ENCODE peak calls at places on chromosomes 12 and 14, in five cellular contexts. P is IMR-90, Y is GM12878, O is A549, V is K562. Q is an unnamed sample.

GRCh38 chr12:48023386-48023785 is 19.1 kb upstream of the COL2A1 start:
- DNase-seq in P (no peak), O (no peak), V (no peak), Y (no peak), Q (no peak)

GRCh38 chr12:124740691-124741137 is 123.0 kb downstream of the SCARB1 start:
- DNase-seq in P (peak), O (no peak), V (no peak), Y (no peak), Q (peak)

GRCh38 chr12:27539191-27539631 is 15.2 kb downstream of the PPFIBP1 start:
- DNase-seq in O (no peak), P (peak), V (no peak), Y (no peak), Q (no peak)

GRCh38 chr14:103679351-103679750 is 35.9 kb downstream of the XRCC3 start:
- DNase-seq in V (no peak), Y (peak), P (no peak), O (peak), Q (peak)

GRCh38 chr12:54631988-54632728 is 2.5 kb downstream of the LACRT start:
- DNase-seq in Y (no peak), O (no peak), V (peak), P (no peak), Q (no peak)

GRCh38 chr14:94449930-94450329 is 2.7 kb downstream of the SERPINA11 start:
- DNase-seq in P (no peak), O (no peak), V (no peak), Y (no peak), Q (no peak)

GRCh38 chr12:108532061-108532848 is 17.2 kb downstream of the FICD start:
- DNase-seq in V (no peak), P (no peak), Y (no peak), O (no peak), Q (no peak)

GRCh38 chr14:105528859-105529505 is 2.6 kb downstream of the TMEM121 start:
- DNase-seq in Y (no peak), O (no peak), P (no peak), V (no peak), Q (no peak)

GRCh38 chr12:109435428-109436180 is 41.5 kb downstream of the KCTD10 start:
- DNase-seq in V (no peak), Y (no peak), O (no peak), P (no peak), Q (no peak)

GRCh38 chr12:118013283-118013682 is 3.2 kb upstream of the RFC5 start:
- DNase-seq in Y (no peak), O (no peak), P (no peak), V (no peak), Q (no peak)

GRCh38 chr12:98738002-98738401 is 92.9 kb downstream of the APAF1 start:
- DNase-seq in P (peak), Y (no peak), V (no peak), O (no peak), Q (no peak)

GRCh38 chr14:75399819-75400678 is 27.8 kb upstream of the JDP2 start:
- DNase-seq in Y (no peak), O (peak), V (no peak), P (no peak), Q (no peak)

GRCh38 chr14:25046301-25046943 is 3.5 kb downstream of the STXBP6 start:
- DNase-seq in P (peak), O (no peak), Y (no peak), V (no peak), Q (no peak)

GRCh38 chr12:126492181-126492580 is 1426.9 kb downstream of the AACS start:
- DNase-seq in P (no peak), V (no peak), O (no peak), Y (no peak), Q (no peak)

GRCh38 chr12:115507951-115508722 is 769.4 kb downstream of the MED13L start:
- DNase-seq in O (no peak), P (no peak), Y (no peak), V (no peak), Q (peak)

GRCh38 chr12:53952871-53953734 is 1.6 kb upstream of the HOXC12 start:
- DNase-seq in Y (no peak), O (peak), V (no peak), P (no peak), Q (peak)

GRCh38 chr14:31449971-31450610 is 7.2 kb downstream of the DTD2 start:
- DNase-seq in O (peak), Y (no peak), V (peak), P (peak), Q (peak)

GRCh38 chr12:52141306-52141705 is 50.5 kb downstream of the KRT80 start:
- DNase-seq in V (peak), P (no peak), O (no peak), Y (no peak), Q (no peak)

GRCh38 chr12:52139579-52140062 is 52.2 kb downstream of the KRT80 start:
- DNase-seq in V (peak), Y (no peak), P (peak), O (peak), Q (no peak)

GRCh38 chr12:52142431-52142830 is 49.4 kb downstream of the KRT80 start:
- DNase-seq in V (no peak), P (no peak), Y (no peak), O (no peak), Q (no peak)

GRCh38 chr12:52139147-52139546 is 52.7 kb downstream of the KRT80 start:
- DNase-seq in Y (no peak), V (no peak), P (no peak), O (no peak), Q (no peak)

DNA sequence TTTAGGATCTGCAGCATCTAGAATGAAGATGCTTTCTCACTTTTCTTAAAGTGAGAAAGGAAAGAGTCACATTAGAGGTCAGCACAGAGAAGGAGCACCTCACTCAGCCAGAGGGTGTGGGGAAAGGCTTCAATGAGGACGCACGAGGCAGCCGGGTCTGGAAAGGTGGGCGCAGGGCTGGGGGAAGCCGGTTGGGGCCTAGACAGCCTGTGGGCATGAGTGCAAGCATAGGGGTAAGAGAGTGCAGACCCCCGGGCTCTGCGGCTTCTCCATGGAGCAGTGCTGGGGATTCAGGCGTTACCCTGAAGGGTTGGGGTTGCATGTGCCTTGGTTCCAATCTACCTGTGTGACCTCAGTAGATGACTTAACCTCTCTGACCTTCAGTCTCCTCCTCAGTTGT is 49.9 kb downstream of the KRT80 start:
- DNase-seq in V (no peak), Y (no peak), O (no peak), P (no peak), Q (no peak)
- TF ChIP-seq RAD21 in V (no peak), Y (no peak), O (no peak), P (no peak), Q (no peak)

DNA sequence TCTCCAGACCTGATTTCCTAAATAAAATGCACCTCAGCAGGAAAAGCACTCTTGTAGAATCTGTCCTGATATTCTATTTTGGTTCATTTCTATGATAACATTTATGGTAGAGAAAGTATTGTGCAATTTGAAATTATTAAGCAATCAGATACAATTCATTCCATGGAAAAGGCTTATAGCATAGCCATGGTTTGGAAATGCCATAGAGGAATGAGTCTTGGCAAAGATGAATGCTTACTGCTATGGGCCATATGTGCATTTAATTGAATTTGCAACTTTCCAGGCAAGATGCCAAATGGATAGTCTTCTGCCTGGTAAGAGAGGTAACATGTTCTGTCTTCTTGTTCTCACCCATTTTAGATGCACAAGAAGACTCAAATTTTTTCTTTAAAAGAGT is 212.4 kb upstream of the SLC16A7 start:
- DNase-seq in P (peak), Y (no peak), V (no peak), O (no peak), Q (no peak)
- TF ChIP-seq RAD21 in P (no peak), Y (no peak), V (no peak), O (no peak), Q (no peak)

DNA sequence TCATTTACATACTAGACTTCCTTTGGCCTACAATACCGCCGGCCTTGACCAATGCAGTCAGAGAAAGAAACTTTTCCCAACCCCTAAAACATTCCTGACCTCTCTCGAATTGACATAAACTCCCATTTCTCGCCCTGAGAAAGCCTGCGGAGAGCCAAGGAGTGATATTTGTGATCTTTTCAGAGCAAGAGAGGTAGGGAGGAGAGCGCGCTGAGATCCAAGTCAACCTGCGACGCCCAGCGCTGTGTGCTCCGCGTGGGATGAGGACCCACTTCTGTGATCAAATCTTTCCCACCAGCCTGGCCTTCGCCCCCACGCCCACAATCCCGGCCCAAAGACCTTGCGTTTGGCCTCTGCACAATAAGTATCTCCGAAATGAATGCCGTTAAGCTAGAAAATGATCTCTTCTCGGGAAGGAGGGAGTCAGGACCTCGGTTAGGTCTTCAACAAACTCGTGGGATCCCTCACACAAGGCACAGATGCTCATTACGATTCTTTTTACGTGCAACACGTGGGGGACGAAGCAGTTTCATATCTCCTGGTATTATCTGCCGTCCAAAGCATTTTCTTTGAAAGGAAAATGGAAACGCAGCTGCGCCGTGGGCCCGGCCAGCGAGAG is 6.3 kb upstream of the NPAS3 start:
- DNase-seq in Y (no peak), P (no peak), O (no peak), V (no peak), Q (no peak)
- TF ChIP-seq RAD21 in Y (no peak), P (no peak), O (no peak), V (no peak), Q (no peak)

GRCh38 chr14:69610859-69611263 is 535 bp upstream of the SUSD6 start:
- DNase-seq in Y (no peak), V (no peak), P (no peak), O (no peak), Q (no peak)
- TF ChIP-seq RAD21 in Y (no peak), V (no peak), P (no peak), O (no peak), Q (no peak)